ENCODE peak calls at places on chromosomes 13 and 19, in five cellular contexts. One of them, this sample, is unnamed.

GRCh38 chr19:14248578-14249011 is 42.6 kb upstream of the ADGRL1 start:
- DNase-seq in testis: peak; percentile 67
- DNase-seq in heart left ventricle: no peak
- DNase-seq in aorta: peak; percentile 58
- DNase-seq in right lobe of liver: no peak
- DNase-seq in this sample: peak; percentile 83

GRCh38 chr13:113455384-113455783 is 2.1 kb upstream of the ADPRHL1 start:
- DNase-seq in testis: no peak
- DNase-seq in heart left ventricle: no peak
- DNase-seq in aorta: no peak
- DNase-seq in right lobe of liver: peak; percentile 36
- DNase-seq in this sample: no peak

GRCh38 chr13:106700007-106700950 is 132.3 kb upstream of the ARGLU1 start:
- DNase-seq in testis: no peak
- DNase-seq in heart left ventricle: no peak
- DNase-seq in aorta: no peak
- DNase-seq in right lobe of liver: no peak
- DNase-seq in this sample: no peak

GRCh38 chr19:17847538-17848366 is at the start of gene JAK3:
- DNase-seq in testis: peak; percentile 71
- DNase-seq in heart left ventricle: peak; percentile 90
- DNase-seq in aorta: peak; percentile 86
- DNase-seq in right lobe of liver: peak; percentile 65
- DNase-seq in this sample: no peak

GRCh38 chr19:30530751-30531150 is 158.6 kb downstream of the ZNF536 start:
- DNase-seq in testis: no peak
- DNase-seq in heart left ventricle: no peak
- DNase-seq in aorta: no peak
- DNase-seq in right lobe of liver: no peak
- DNase-seq in this sample: peak; percentile 92

GRCh38 chr19:51354103-51354741 is 12.0 kb downstream of the ETFB start:
- DNase-seq in testis: no peak
- DNase-seq in heart left ventricle: no peak
- DNase-seq in aorta: no peak
- DNase-seq in right lobe of liver: no peak
- DNase-seq in this sample: peak; percentile 23

GRCh38 chr13:21557995-21558394 is 46.0 kb downstream of the MICU2 start:
- DNase-seq in testis: no peak
- DNase-seq in heart left ventricle: no peak
- DNase-seq in aorta: no peak
- DNase-seq in right lobe of liver: no peak
- DNase-seq in this sample: peak; percentile 46

GRCh38 chr19:6373096-6373812 is 660 bp downstream of the ALKBH7 start:
- DNase-seq in testis: peak; percentile 98
- DNase-seq in heart left ventricle: peak; percentile 99
- DNase-seq in aorta: peak; percentile 99
- DNase-seq in right lobe of liver: peak; percentile 99
- DNase-seq in this sample: peak; percentile 99

GRCh38 chr13:53822136-53822535 is 793.5 kb downstream of the OLFM4 start:
- DNase-seq in testis: no peak
- DNase-seq in heart left ventricle: no peak
- DNase-seq in aorta: no peak
- DNase-seq in right lobe of liver: no peak
- DNase-seq in this sample: no peak

GRCh38 chr13:90315061-90315460 is 1032.4 kb upstream of the MIR17HG start:
- DNase-seq in testis: no peak
- DNase-seq in heart left ventricle: no peak
- DNase-seq in aorta: no peak
- DNase-seq in right lobe of liver: no peak
- DNase-seq in this sample: peak; percentile 72

GRCh38 chr13:73913043-73913740 is 221.0 kb downstream of the KLF12 start:
- DNase-seq in testis: no peak
- DNase-seq in heart left ventricle: no peak
- DNase-seq in aorta: no peak
- DNase-seq in right lobe of liver: no peak
- DNase-seq in this sample: no peak

GRCh38 chr13:33249066-33249465 is 36.5 kb downstream of the STARD13 start:
- DNase-seq in testis: no peak
- DNase-seq in heart left ventricle: no peak
- DNase-seq in aorta: no peak
- DNase-seq in right lobe of liver: no peak
- DNase-seq in this sample: no peak

GRCh38 chr19:23056516-23056915 is 53.5 kb upstream of the ZNF728 start:
- DNase-seq in testis: no peak
- DNase-seq in heart left ventricle: no peak
- DNase-seq in aorta: no peak
- DNase-seq in right lobe of liver: no peak
- DNase-seq in this sample: no peak

GRCh38 chr13:45209229-45209628 is 8.4 kb upstream of the KCTD4 start:
- DNase-seq in testis: no peak
- DNase-seq in heart left ventricle: no peak
- DNase-seq in aorta: no peak
- DNase-seq in right lobe of liver: no peak
- DNase-seq in this sample: no peak

GRCh38 chr19:38649305-38650179 is 2.1 kb downstream of the ACTN4 start:
- DNase-seq in testis: no peak
- DNase-seq in heart left ventricle: no peak
- DNase-seq in aorta: no peak
- DNase-seq in right lobe of liver: peak; percentile 71
- DNase-seq in this sample: no peak

GRCh38 chr13:30113983-30114491 is 193.3 kb downstream of the KATNAL1 start:
- DNase-seq in testis: peak; percentile 38
- DNase-seq in heart left ventricle: no peak
- DNase-seq in aorta: no peak
- DNase-seq in right lobe of liver: no peak
- DNase-seq in this sample: no peak

GRCh38 chr19:32458500-32459123 is 53.0 kb downstream of the DPY19L3 start:
- DNase-seq in testis: no peak
- DNase-seq in heart left ventricle: no peak
- DNase-seq in aorta: no peak
- DNase-seq in right lobe of liver: no peak
- DNase-seq in this sample: no peak

GRCh38 chr13:44904982-44905381 is 84.3 kb downstream of the NUFIP1 start:
- DNase-seq in testis: peak; percentile 75
- DNase-seq in heart left ventricle: no peak
- DNase-seq in aorta: peak; percentile 71
- DNase-seq in right lobe of liver: no peak
- DNase-seq in this sample: peak; percentile 46

GRCh38 chr19:38726761-38727301 is 17.4 kb downstream of the CAPN12 start:
- DNase-seq in testis: no peak
- DNase-seq in heart left ventricle: no peak
- DNase-seq in aorta: no peak
- DNase-seq in right lobe of liver: no peak
- DNase-seq in this sample: no peak

GRCh38 chr19:12200020-12200419 is 37.1 kb downstream of the ZNF136 start:
- DNase-seq in testis: no peak
- DNase-seq in heart left ventricle: no peak
- DNase-seq in aorta: no peak
- DNase-seq in right lobe of liver: no peak
- DNase-seq in this sample: no peak

GRCh38 chr13:49234741-49235140 is 13.0 kb upstream of the CDADC1 start:
- DNase-seq in testis: no peak
- DNase-seq in heart left ventricle: no peak
- DNase-seq in aorta: no peak
- DNase-seq in right lobe of liver: no peak
- DNase-seq in this sample: no peak

GRCh38 chr19:42115219-42115618 is 17.0 kb downstream of the POU2F2 start:
- DNase-seq in testis: no peak
- DNase-seq in heart left ventricle: no peak
- DNase-seq in aorta: no peak
- DNase-seq in right lobe of liver: no peak
- DNase-seq in this sample: no peak

GRCh38 chr13:23500858-23501257 is 67.4 kb upstream of the SACS start:
- DNase-seq in testis: no peak
- DNase-seq in heart left ventricle: no peak
- DNase-seq in aorta: no peak
- DNase-seq in right lobe of liver: no peak
- DNase-seq in this sample: no peak

GRCh38 chr19:41588497-41589209 is 12.7 kb downstream of the CEACAM21 start:
- DNase-seq in testis: peak; percentile 39
- DNase-seq in heart left ventricle: no peak
- DNase-seq in aorta: no peak
- DNase-seq in right lobe of liver: no peak
- DNase-seq in this sample: peak; percentile 52

GRCh38 chr13:28394422-28394821 is 100.5 kb downstream of the FLT1 start:
- DNase-seq in testis: no peak
- DNase-seq in heart left ventricle: no peak
- DNase-seq in aorta: no peak
- DNase-seq in right lobe of liver: no peak
- DNase-seq in this sample: no peak

GRCh38 chr19:29439688-29440550 is 85.9 kb upstream of the VSTM2B start:
- DNase-seq in testis: peak; percentile 16
- DNase-seq in heart left ventricle: no peak
- DNase-seq in aorta: no peak
- DNase-seq in right lobe of liver: no peak
- DNase-seq in this sample: no peak

GRCh38 chr19:29442910-29443309 is 82.9 kb upstream of the VSTM2B start:
- DNase-seq in testis: peak; percentile 5
- DNase-seq in heart left ventricle: no peak
- DNase-seq in aorta: no peak
- DNase-seq in right lobe of liver: peak; percentile 27
- DNase-seq in this sample: no peak

GRCh38 chr19:29439021-29439420 is 86.8 kb upstream of the VSTM2B start:
- DNase-seq in testis: no peak
- DNase-seq in heart left ventricle: no peak
- DNase-seq in aorta: no peak
- DNase-seq in right lobe of liver: no peak
- DNase-seq in this sample: no peak

GRCh38 chr19:29445246-29445645 is 80.5 kb upstream of the VSTM2B start:
- DNase-seq in testis: no peak
- DNase-seq in heart left ventricle: no peak
- DNase-seq in aorta: no peak
- DNase-seq in right lobe of liver: no peak
- DNase-seq in this sample: no peak

GRCh38 chr19:29442094-29442493 is 83.7 kb upstream of the VSTM2B start:
- DNase-seq in testis: no peak
- DNase-seq in heart left ventricle: no peak
- DNase-seq in aorta: no peak
- DNase-seq in right lobe of liver: peak; percentile 15
- DNase-seq in this sample: no peak
- H3K4me3 ChIP-seq in testis: no peak overlapping the region
- H3K4me3 ChIP-seq in heart left ventricle: no peak overlapping the region
- H3K4me3 ChIP-seq in aorta: no peak overlapping the region
- H3K4me3 ChIP-seq in right lobe of liver: no peak overlapping the region
- H3K4me3 ChIP-seq in this sample: no peak overlapping the region

GRCh38 chr19:53874384-53874995 is 6.8 kb downstream of the MYADM start:
- DNase-seq in testis: no peak
- DNase-seq in heart left ventricle: peak; percentile 39
- DNase-seq in aorta: no peak
- DNase-seq in right lobe of liver: no peak
- DNase-seq in this sample: no peak
- H3K4me1 ChIP-seq in testis: peaks cover 12% of the 10 kb centered on the region
- H3K4me1 ChIP-seq in heart left ventricle: no peaks in the 10 kb centered on the region
- H3K4me1 ChIP-seq in aorta: no peaks in the 10 kb centered on the region
- H3K4me1 ChIP-seq in right lobe of liver: peaks cover 4% of the 10 kb centered on the region
- H3K4me1 ChIP-seq in this sample: no peaks in the 10 kb centered on the region

GRCh38 chr13:34708914-34709313 is 233.2 kb upstream of the NBEA start:
- DNase-seq in testis: no peak
- DNase-seq in heart left ventricle: no peak
- DNase-seq in aorta: no peak
- DNase-seq in right lobe of liver: no peak
- DNase-seq in this sample: no peak
- H3K27ac ChIP-seq in testis: no peak overlapping the region
- H3K27ac ChIP-seq in heart left ventricle: no peak overlapping the region
- H3K27ac ChIP-seq in aorta: no peak overlapping the region
- H3K27ac ChIP-seq in right lobe of liver: no peak overlapping the region
- H3K27ac ChIP-seq in this sample: no peak overlapping the region

GRCh38 chr13:51587372-51587771 is 3.1 kb downstream of the WDFY2 start:
- DNase-seq in testis: no peak
- DNase-seq in heart left ventricle: no peak
- DNase-seq in aorta: no peak
- DNase-seq in right lobe of liver: no peak
- DNase-seq in this sample: no peak
- H3K4me3 ChIP-seq in testis: no peak overlapping the region
- H3K4me3 ChIP-seq in heart left ventricle: no peak overlapping the region
- H3K4me3 ChIP-seq in aorta: no peak overlapping the region
- H3K4me3 ChIP-seq in right lobe of liver: no peak overlapping the region
- H3K4me3 ChIP-seq in this sample: no peak overlapping the region

DNA sequence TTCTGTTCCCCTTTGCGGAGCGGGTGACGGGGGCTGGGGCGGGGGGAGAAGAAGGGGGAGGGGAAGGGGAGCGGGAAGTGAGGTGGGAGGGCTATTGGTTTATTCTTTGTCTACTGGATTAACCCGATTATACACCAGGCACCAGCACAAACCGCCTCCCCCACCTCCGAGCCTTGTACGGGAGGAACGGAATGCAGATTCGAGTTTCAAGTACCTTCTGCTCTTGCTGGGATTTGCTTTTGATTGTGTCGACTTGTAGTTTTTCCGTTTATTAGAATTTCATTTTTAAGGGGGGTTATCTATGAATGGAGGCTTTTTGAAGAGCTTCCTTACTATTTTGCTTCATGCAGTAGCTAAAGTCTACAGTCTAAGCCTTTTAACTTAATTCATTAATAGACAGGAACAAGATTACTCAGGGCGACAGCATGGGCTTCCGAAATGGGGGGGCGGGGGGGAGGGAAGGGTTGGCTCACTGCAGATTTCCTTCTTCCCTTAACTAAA is 895 bp upstream of the SPRY2 start:
- DNase-seq in testis: peak; percentile 44
- DNase-seq in heart left ventricle: peak; percentile 76
- DNase-seq in aorta: peak; percentile 55
- DNase-seq in right lobe of liver: peak; percentile 62
- DNase-seq in this sample: peak; percentile 94
- H3K4me1 ChIP-seq in testis: peaks cover 12% of the 10 kb centered on the region
- H3K4me1 ChIP-seq in heart left ventricle: no peaks in the 10 kb centered on the region
- H3K4me1 ChIP-seq in aorta: no peaks in the 10 kb centered on the region
- H3K4me1 ChIP-seq in right lobe of liver: peaks cover 12% of the 10 kb centered on the region
- H3K4me1 ChIP-seq in this sample: peaks cover 3% of the 10 kb centered on the region

DNA sequence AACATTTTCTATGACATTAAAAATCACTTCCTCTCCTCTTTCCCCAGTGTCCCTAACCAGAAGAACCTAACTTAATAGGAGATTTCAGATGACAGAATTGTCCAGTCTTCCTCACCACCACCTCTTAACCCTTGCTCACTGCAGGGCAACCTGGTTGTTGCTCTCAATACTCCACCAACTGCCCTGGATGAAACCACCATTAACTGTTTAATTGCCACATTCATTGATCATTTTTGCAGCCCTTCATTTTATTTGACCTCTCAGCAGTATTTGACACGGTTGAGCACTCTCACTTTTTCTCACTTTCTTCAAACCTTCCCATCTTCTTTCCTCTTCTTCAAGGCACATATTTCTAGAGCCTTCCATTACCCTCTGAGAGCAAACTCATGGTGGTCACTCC is 84.0 kb downstream of the MBNL2 start:
- DNase-seq in testis: no peak
- DNase-seq in heart left ventricle: no peak
- DNase-seq in aorta: no peak
- DNase-seq in right lobe of liver: no peak
- DNase-seq in this sample: no peak
- H3K27ac ChIP-seq in testis: no peak overlapping the region
- H3K27ac ChIP-seq in heart left ventricle: no peak overlapping the region
- H3K27ac ChIP-seq in aorta: no peak overlapping the region
- H3K27ac ChIP-seq in right lobe of liver: peak overlapping the region; percentile 17
- H3K27ac ChIP-seq in this sample: peak overlapping the region; percentile 97

This sample was measured in SJCRH30.